ENCODE peak calls at places on chromosomes 16 and 17, in nine cellular contexts. H is A549, W is foreskin fibroblast, S is body of pancreas, R is HFFc6, M is Calu3, V is Caco-2, Q is prostate gland, X is AG04449. E is an unnamed sample.

GRCh38 chr16:70254095-70254964 is 2.6 kb upstream of the EXOSC6 start:
- DNase-seq in R (no peak), Q (no peak), M (no peak), V (no peak), W (peak), H (no peak), S (no peak), X (no peak), E (no peak)

GRCh38 chr16:22360963-22361659 is 13.3 kb downstream of the CDR2 start:
- DNase-seq in Q (no peak), R (no peak), V (no peak), M (no peak), S (no peak), X (no peak), W (no peak), H (no peak), E (no peak)

GRCh38 chr17:33292184-33292980 is 713 bp downstream of the ASIC2 start:
- DNase-seq in X (no peak), M (no peak), R (no peak), S (no peak), V (peak), W (peak), H (peak), Q (no peak), E (peak)

GRCh38 chr17:78127240-78127887 is 1.2 kb downstream of the TMC6 start:
- DNase-seq in H (no peak), R (no peak), X (no peak), Q (no peak), V (no peak), S (peak), W (no peak), M (peak), E (peak)

GRCh38 chr17:73311428-73311780 is 397 bp downstream of the CDC42EP4 start:
- DNase-seq in Q (no peak), X (no peak), S (no peak), H (no peak), R (no peak), V (no peak), M (no peak), W (no peak), E (no peak)

GRCh38 chr16:50671644-50672260 is 9.4 kb downstream of the SNX20 start:
- DNase-seq in X (no peak), S (no peak), Q (no peak), H (no peak), W (peak), M (peak), R (peak), V (peak), E (peak)

GRCh38 chr16:86224126-86224525 is 286.2 kb upstream of the FOXF1 start:
- DNase-seq in R (no peak), S (no peak), X (no peak), H (no peak), V (peak), M (no peak), W (no peak), Q (no peak), E (no peak)

GRCh38 chr16:67551972-67552371 is 10.4 kb upstream of the CTCF start:
- DNase-seq in V (no peak), Q (no peak), M (no peak), X (no peak), S (no peak), R (no peak), W (no peak), H (no peak), E (no peak)

GRCh38 chr17:41959336-41960095 is 7.1 kb upstream of the CNP start:
- DNase-seq in W (peak), R (peak), S (peak), X (no peak), M (peak), H (peak), V (peak), Q (no peak), E (peak)

GRCh38 chr17:2027528-2028233 is 2.3 kb upstream of the DPH1 start:
- DNase-seq in Q (no peak), H (no peak), V (no peak), M (no peak), S (no peak), R (no peak), X (no peak), W (no peak), E (no peak)

GRCh38 chr16:12569061-12569460 is 234.6 kb downstream of the CPPED1 start:
- DNase-seq in M (no peak), S (no peak), Q (no peak), W (no peak), H (no peak), R (no peak), X (no peak), V (no peak), E (no peak)

GRCh38 chr17:10271004-10271620 is 72.7 kb upstream of the GAS7 start:
- DNase-seq in H (no peak), Q (no peak), W (no peak), X (no peak), R (no peak), M (no peak), S (peak), V (no peak), E (no peak)

GRCh38 chr16:47064775-47065174 is 79.0 kb downstream of the NETO2 start:
- DNase-seq in R (no peak), M (no peak), H (no peak), X (no peak), V (peak), Q (no peak), W (no peak), S (no peak), E (no peak)

GRCh38 chr16:4110680-4111079 is 5.6 kb downstream of the ADCY9 start:
- DNase-seq in V (no peak), M (no peak), R (no peak), S (no peak), H (no peak), X (no peak), Q (no peak), W (no peak), E (no peak)

GRCh38 chr17:10144456-10144855 is 54.0 kb downstream of the GAS7 start:
- DNase-seq in W (no peak), M (no peak), V (no peak), R (no peak), X (no peak), Q (no peak), S (no peak), H (no peak), E (no peak)

GRCh38 chr17:43020789-43021738 is 1.1 kb downstream of the VAT1 start:
- DNase-seq in V (peak), M (peak), R (peak), Q (peak), H (peak), S (peak), W (peak), X (no peak), E (peak)

GRCh38 chr17:66507103-66507923 is 204.9 kb downstream of the PRKCA start:
- DNase-seq in H (peak), V (no peak), X (no peak), W (peak), Q (peak), M (no peak), S (peak), R (peak), E (no peak)

GRCh38 chr17:918102-918740 is 61.4 kb downstream of the NXN start:
- DNase-seq in S (no peak), H (no peak), V (no peak), W (no peak), M (no peak), Q (no peak), X (no peak), R (no peak), E (no peak)

GRCh38 chr17:68295086-68295485 is 3.8 kb downstream of the ARSG start:
- DNase-seq in M (no peak), X (no peak), H (no peak), W (no peak), Q (no peak), R (no peak), V (no peak), S (no peak), E (no peak)

GRCh38 chr16:84843149-84844048 is 23.6 kb downstream of the CRISPLD2 start:
- DNase-seq in H (no peak), S (no peak), X (no peak), R (no peak), Q (no peak), M (no peak), W (no peak), V (no peak), E (no peak)

GRCh38 chr17:27492470-27492869 is 36.2 kb downstream of the KSR1 start:
- DNase-seq in W (no peak), Q (no peak), M (no peak), R (no peak), X (no peak), H (no peak), S (no peak), V (no peak), E (no peak)

GRCh38 chr16:4306439-4307214 is 9.2 kb upstream of the GLIS2 start:
- DNase-seq in M (no peak), W (no peak), Q (no peak), S (no peak), H (no peak), X (no peak), V (no peak), R (no peak), E (peak)

GRCh38 chr17:82649501-82650261 is 1.4 kb upstream of the WDR45B start:
- DNase-seq in X (no peak), V (no peak), H (no peak), R (no peak), Q (no peak), W (no peak), S (no peak), M (no peak), E (no peak)

GRCh38 chr16:22948603-22949368 is 134.8 kb downstream of the HS3ST2 start:
- DNase-seq in W (peak), V (peak), M (peak), X (no peak), H (peak), R (peak), Q (peak), S (peak), E (peak)

GRCh38 chr17:49549691-49550678 is 25.7 kb upstream of the NXPH3 start:
- DNase-seq in W (no peak), S (no peak), M (no peak), Q (no peak), H (no peak), X (no peak), R (no peak), V (no peak), E (no peak)

GRCh38 chr16:84689126-84689525 is 10.7 kb upstream of the USP10 start:
- DNase-seq in H (no peak), Q (no peak), S (no peak), W (peak), R (peak), M (no peak), V (no peak), X (peak), E (no peak)

GRCh38 chr16:28003923-28004322 is 59.6 kb downstream of the GSG1L start:
- DNase-seq in W (no peak), R (no peak), X (no peak), Q (no peak), H (no peak), S (no peak), V (no peak), M (no peak), E (no peak)

GRCh38 chr16:14070877-14071575 is at the start of gene MRTFB:
- DNase-seq in M (peak), X (no peak), H (peak), S (peak), V (peak), R (peak), Q (peak), W (peak), E (peak)

GRCh38 chr17:56244268-56244890 is 91.1 kb downstream of the ANKFN1 start:
- DNase-seq in S (no peak), M (no peak), R (no peak), V (peak), W (no peak), Q (no peak), H (no peak), X (no peak), E (no peak)

GRCh38 chr17:78391051-78391431 is 12.6 kb downstream of the PGS1 start:
- DNase-seq in R (no peak), X (no peak), V (no peak), H (no peak), S (no peak), W (no peak), Q (no peak), M (no peak), E (no peak)

GRCh38 chr16:19108409-19109287 is 5.1 kb upstream of the ITPRIPL2 start:
- DNase-seq in W (no peak), R (no peak), V (no peak), Q (no peak), H (no peak), M (no peak), S (no peak), X (no peak), E (no peak)

GRCh38 chr16:19709381-19710136 is 8.5 kb downstream of the KNOP1 start:
- DNase-seq in R (no peak), S (no peak), V (no peak), M (no peak), W (no peak), Q (no peak), X (no peak), H (no peak), E (no peak)

GRCh38 chr17:13475574-13476223 is 126.0 kb downstream of the HS3ST3A1 start:
- DNase-seq in R (no peak), W (no peak), S (no peak), M (no peak), H (no peak), V (no peak), Q (no peak), X (no peak), E (no peak)

GRCh38 chr17:38572665-38573365 is 32.9 kb downstream of the SRCIN1 start:
- DNase-seq in Q (no peak), M (peak), W (no peak), V (peak), S (no peak), R (no peak), H (peak), X (no peak), E (peak)

GRCh38 chr17:9828296-9829059 is 2.8 kb downstream of the GLP2R start:
- DNase-seq in S (no peak), M (peak), W (no peak), H (no peak), V (no peak), X (no peak), R (no peak), Q (no peak), E (no peak)

GRCh38 chr16:51762081-51762995 is 611.3 kb upstream of the SALL1 start:
- DNase-seq in R (peak), M (peak), Q (peak), X (peak), H (peak), V (peak), S (peak), W (peak), E (peak)

GRCh38 chr16:77469639-77470038 is 34.8 kb upstream of the ADAMTS18 start:
- DNase-seq in X (no peak), W (no peak), H (no peak), M (no peak), S (no peak), V (no peak), Q (no peak), R (no peak), E (no peak)

GRCh38 chr16:66207864-66208226 is 158.6 kb upstream of the CDH5 start:
- DNase-seq in Q (no peak), S (no peak), V (no peak), H (no peak), W (no peak), R (no peak), X (no peak), M (no peak), E (no peak)

GRCh38 chr16:15641753-15642556 is 999 bp downstream of the MARF1 start:
- DNase-seq in M (no peak), V (no peak), W (no peak), H (no peak), Q (no peak), X (no peak), S (no peak), R (no peak), E (no peak)

GRCh38 chr16:15640966-15641365 is 2.0 kb downstream of the MARF1 start:
- DNase-seq in S (no peak), R (no peak), V (no peak), X (no peak), Q (no peak), H (no peak), W (no peak), M (no peak), E (no peak)

GRCh38 chr16:15642557-15643452 is at the start of gene MARF1:
- DNase-seq in X (no peak), H (peak), R (peak), W (peak), V (peak), S (peak), M (peak), Q (peak), E (peak)

GRCh38 chr16:15644306-15644961 is 1.5 kb upstream of the MARF1 start:
- DNase-seq in V (peak), S (no peak), Q (peak), X (no peak), W (peak), R (peak), M (no peak), H (no peak), E (no peak)

DNA sequence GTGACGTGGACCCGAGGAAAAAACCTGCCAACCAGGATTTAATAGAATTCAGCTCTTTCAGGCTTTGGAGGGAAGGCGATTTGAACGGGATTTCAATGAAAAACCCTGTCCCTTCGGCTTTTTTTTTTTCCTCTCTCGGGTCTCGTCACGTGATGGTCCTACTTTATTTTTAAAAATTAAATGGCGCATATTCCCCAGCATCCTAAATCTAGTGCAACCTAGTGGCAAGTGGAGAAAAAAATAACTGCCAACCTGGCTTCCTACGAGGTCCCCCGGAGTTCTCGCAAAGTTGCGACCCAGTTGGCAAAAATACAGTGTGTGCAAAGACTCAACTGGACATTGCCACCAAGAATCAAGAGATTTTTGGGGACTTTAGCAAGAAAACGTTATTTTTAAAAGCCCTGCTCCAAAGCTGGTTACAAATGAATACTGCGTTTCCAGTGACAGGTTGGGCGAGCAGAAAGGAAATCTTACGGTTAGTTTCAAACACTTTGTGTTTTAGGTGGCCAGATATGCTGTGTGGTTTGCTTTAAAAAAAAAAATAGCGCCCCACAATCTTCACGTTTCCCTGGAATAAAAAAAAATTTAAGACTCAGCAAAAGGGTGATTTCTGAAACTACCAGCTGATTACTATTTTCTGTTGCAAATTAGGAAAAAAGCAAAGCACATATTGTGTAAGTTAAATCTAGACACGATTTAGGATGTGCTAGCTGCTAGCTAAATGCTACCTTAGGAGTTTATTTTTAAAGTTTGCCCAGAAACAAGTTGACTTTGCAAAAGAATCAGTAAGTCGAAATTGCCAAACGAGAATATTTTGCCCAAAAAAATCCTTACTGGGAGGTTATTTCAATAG is 725 bp upstream of the MARF1 start:
- DNase-seq in W (peak), V (peak), M (peak), S (peak), X (no peak), Q (peak), R (peak), H (peak), E (peak)
- TF ChIP-seq CTCF in W (peak), V (peak), M (peak), S (peak), X (peak), Q (no peak), R (peak), H (peak), E (peak)

DNA sequence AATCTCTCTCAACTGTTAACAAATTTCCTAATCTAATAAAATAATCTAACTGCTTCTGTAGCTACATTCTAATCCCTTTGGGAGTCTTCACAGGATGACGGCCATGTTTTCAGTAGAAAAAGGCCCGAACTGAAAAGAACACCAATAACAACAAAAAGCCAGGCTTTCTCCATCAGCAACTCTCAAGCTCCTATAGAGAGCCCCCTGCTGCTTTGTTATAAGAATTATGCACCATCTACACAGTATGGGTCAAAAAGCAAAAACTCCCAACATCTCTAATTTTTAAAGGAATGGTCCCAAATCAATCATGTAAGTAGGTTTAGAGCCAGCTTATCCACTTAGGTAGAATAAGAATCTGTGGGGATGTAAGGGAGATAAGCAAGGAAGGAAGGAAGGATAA is 163.6 kb upstream of the C17orf78 start:
- DNase-seq in V (no peak), S (no peak), H (no peak), X (no peak), R (peak), W (no peak), M (no peak), Q (no peak), E (no peak)
- TF ChIP-seq CTCF in V (no peak), S (no peak), H (no peak), X (no peak), R (peak), W (peak), M (no peak), Q (no peak), E (no peak)

DNA sequence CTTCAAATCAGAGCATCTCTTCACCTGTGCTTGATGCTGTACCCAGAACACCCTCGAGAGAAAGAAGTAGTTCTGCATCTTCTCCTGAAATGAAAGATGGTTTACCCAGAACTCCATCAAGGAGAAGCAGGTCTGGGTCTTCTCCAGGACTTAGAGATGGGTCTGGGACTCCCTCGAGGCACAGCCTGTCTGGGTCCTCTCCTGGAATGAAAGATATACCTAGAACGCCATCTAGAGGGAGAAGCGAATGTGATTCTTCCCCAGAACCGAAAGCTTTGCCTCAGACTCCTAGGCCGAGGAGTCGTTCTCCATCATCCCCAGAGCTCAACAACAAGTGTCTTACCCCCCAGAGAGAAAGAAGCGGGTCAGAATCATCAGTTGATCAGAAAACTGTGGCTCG is 12.3 kb downstream of the SRRM2 start:
- DNase-seq in X (no peak), S (no peak), R (no peak), V (no peak), Q (no peak), H (no peak), W (no peak), M (no peak), E (no peak)
- TF ChIP-seq CTCF in X (no peak), S (no peak), R (no peak), V (no peak), Q (no peak), H (no peak), W (no peak), M (no peak), E (no peak)

GRCh38 chr17:46782250-46782953 is 36.1 kb downstream of the WNT3 start:
- DNase-seq in M (peak), W (no peak), X (no peak), V (peak), Q (no peak), H (peak), R (peak), S (peak), E (peak)
- TF ChIP-seq CTCF in M (peak), W (peak), X (peak), V (peak), Q (no peak), H (peak), R (peak), S (peak), E (peak)

GRCh38 chr17:29595107-29595942 is 2.4 kb downstream of the ANKRD13B start:
- DNase-seq in V (no peak), M (no peak), H (no peak), W (no peak), R (no peak), Q (no peak), X (no peak), S (no peak), E (peak)

GRCh38 chr17:29591737-29592624 is 951 bp upstream of the ANKRD13B start:
- DNase-seq in H (peak), V (peak), R (peak), S (peak), M (peak), X (no peak), W (peak), Q (peak), E (peak)

GRCh38 chr17:29594441-29595090 is 1.6 kb downstream of the ANKRD13B start:
- DNase-seq in Q (no peak), W (no peak), X (no peak), R (no peak), S (no peak), V (no peak), M (no peak), H (no peak), E (peak)

GRCh38 chr17:29592850-29593545 is at the start of gene ANKRD13B:
- DNase-seq in V (peak), W (no peak), H (no peak), M (peak), S (no peak), R (no peak), Q (no peak), X (no peak), E (peak)

GRCh38 chr17:29593546-29594440 is 861 bp downstream of the ANKRD13B start:
- DNase-seq in H (no peak), V (peak), M (peak), X (no peak), S (no peak), W (no peak), R (no peak), Q (no peak), E (peak)
- TF ChIP-seq CTCF in H (peak), V (peak), M (peak), X (peak), S (no peak), W (peak), R (peak), Q (no peak), E (no peak)